ENCODE peak calls at places on chromosomes 4 and X, in five cellular contexts. B is tibial artery; O is heart right ventricle; K is CD8-positive, alpha-beta memory T cell; Y is cardiac muscle cell. W is an unnamed sample. For H3K9me3 and H3K4me1, the result is how much of the 10 kb centered on the place peaks cover.

GRCh38 chr4:101346562-101347266 is 612 bp downstream of the PPP3CA start:
- DNase-seq in B (peak), O (peak), K (peak), Y (peak), W (peak)

GRCh38 chr4:127400736-127401346 is 231.9 kb upstream of the INTU start:
- DNase-seq in B (peak), O (peak), K (no peak), Y (peak), W (no peak)

GRCh38 chr4:52106142-52106541 is 55.0 kb downstream of the SPATA18 start:
- DNase-seq in B (no peak), O (no peak), K (no peak), Y (no peak), W (no peak)

GRCh38 chrX:140091276-140091886 is 126.1 kb upstream of the CXorf66 start:
- DNase-seq in B (no peak), O (peak), K (no peak), Y (peak), W (no peak)

GRCh38 chrX:138073626-138074025 is 507.7 kb downstream of the ZIC3 start:
- DNase-seq in B (no peak), O (no peak), K (no peak), Y (no peak), W (no peak)

GRCh38 chrX:9340619-9341304 is 124.1 kb upstream of the TBL1X start:
- DNase-seq in B (peak), O (peak), K (no peak), Y (peak), W (peak)

GRCh38 chr4:85050736-85051135 is 84.2 kb upstream of the WDFY3 start:
- DNase-seq in B (no peak), O (no peak), K (no peak), Y (no peak), W (no peak)

GRCh38 chr4:140222175-140222574 is 68.2 kb upstream of the MAML3 start:
- DNase-seq in B (no peak), O (no peak), K (no peak), Y (peak), W (no peak)

GRCh38 chrX:78024349-78025108 is 55.1 kb upstream of the PGAM4 start:
- DNase-seq in B (peak), O (peak), K (no peak), Y (peak), W (peak)

GRCh38 chrX:108032944-108033343 is 11.9 kb upstream of the VSIG1 start:
- DNase-seq in B (no peak), O (no peak), K (no peak), Y (no peak), W (no peak)

GRCh38 chr4:1347410-1347864 is 429 bp downstream of the UVSSA start:
- DNase-seq in B (peak), O (peak), K (no peak), Y (peak), W (no peak)

GRCh38 chr4:3308691-3309090 is 15.9 kb downstream of the RGS12 start:
- DNase-seq in B (peak), O (no peak), K (no peak), Y (no peak), W (no peak)

GRCh38 chrX:39199429-39199828 is 398.2 kb downstream of the MID1IP1 start:
- DNase-seq in B (no peak), O (no peak), K (no peak), Y (no peak), W (no peak)

GRCh38 chr4:106277140-106277680 is 38.8 kb downstream of the TBCK start:
- DNase-seq in B (no peak), O (no peak), K (no peak), Y (no peak), W (no peak)

GRCh38 chr4:150828159-150828558 is 186.9 kb downstream of the LRBA start:
- DNase-seq in B (no peak), O (no peak), K (peak), Y (no peak), W (no peak)

GRCh38 chrX:17617794-17618193 is 119.5 kb upstream of the SCML1 start:
- DNase-seq in B (no peak), O (no peak), K (no peak), Y (no peak), W (no peak)

GRCh38 chr4:52051615-52052474 is 741 bp downstream of the SPATA18 start:
- DNase-seq in B (peak), O (peak), K (no peak), Y (peak), W (no peak)

GRCh38 chr4:83207497-83208105 is 77.0 kb downstream of the COQ2 start:
- DNase-seq in B (no peak), O (no peak), K (no peak), Y (peak), W (no peak)

GRCh38 chr4:107077192-107077591 is 41.1 kb upstream of the DKK2 start:
- DNase-seq in B (no peak), O (no peak), K (no peak), Y (no peak), W (no peak)

GRCh38 chrX:68634649-68635227 is 12.7 kb upstream of the STARD8 start:
- DNase-seq in B (no peak), O (no peak), K (no peak), Y (no peak), W (no peak)

GRCh38 chrX:68646421-68646820 is 1.0 kb upstream of the STARD8 start:
- DNase-seq in B (no peak), O (peak), K (no peak), Y (no peak), W (no peak)

GRCh38 chrX:68640661-68641060 is 6.8 kb upstream of the STARD8 start:
- DNase-seq in B (no peak), O (no peak), K (no peak), Y (no peak), W (no peak)
- H3K9me3 ChIP-seq in B (under half), O (under half), K (under half), Y (under half), W (under half)

GRCh38 chrX:41110801-41111625 is 25.8 kb downstream of the USP9X start:
- DNase-seq in B (no peak), O (no peak), K (no peak), Y (peak), W (no peak)
- H3K4me1 ChIP-seq in B (under half), O (under half), K (under half), Y (under half), W (under half)

GRCh38 chr4:120722655-120723054 is 199.9 kb downstream of the PRDM5 start:
- DNase-seq in B (no peak), O (no peak), K (no peak), Y (no peak), W (no peak)

GRCh38 chr4:120723986-120724385 is 198.5 kb downstream of the PRDM5 start:
- DNase-seq in B (no peak), O (no peak), K (no peak), Y (peak), W (no peak)

GRCh38 chr4:120723105-120723504 is 199.4 kb downstream of the PRDM5 start:
- DNase-seq in B (no peak), O (no peak), K (no peak), Y (peak), W (no peak)

GRCh38 chr4:120724656-120725055 is 197.9 kb downstream of the PRDM5 start:
- DNase-seq in B (no peak), O (no peak), K (no peak), Y (no peak), W (no peak)

GRCh38 chr4:120725639-120726585 is 196.6 kb downstream of the PRDM5 start:
- DNase-seq in B (no peak), O (no peak), K (no peak), Y (no peak), W (no peak)
- H3K27ac ChIP-seq in B (no peak), O (no peak), K (no peak), Y (peak), W (no peak)

GRCh38 chrX:46506076-46506475 is 39.1 kb downstream of the ZNF674 start:
- DNase-seq in B (no peak), O (no peak), K (no peak), Y (no peak), W (no peak)

GRCh38 chrX:46500054-46500453 is 45.2 kb downstream of the ZNF674 start:
- DNase-seq in B (no peak), O (no peak), K (no peak), Y (no peak), W (no peak)

GRCh38 chrX:46502848-46503247 is 42.4 kb downstream of the ZNF674 start:
- DNase-seq in B (no peak), O (no peak), K (no peak), Y (no peak), W (no peak)
- H3K9me3 ChIP-seq in B (under half), O (under half), K (under half), Y (under half), W (under half)

DNA sequence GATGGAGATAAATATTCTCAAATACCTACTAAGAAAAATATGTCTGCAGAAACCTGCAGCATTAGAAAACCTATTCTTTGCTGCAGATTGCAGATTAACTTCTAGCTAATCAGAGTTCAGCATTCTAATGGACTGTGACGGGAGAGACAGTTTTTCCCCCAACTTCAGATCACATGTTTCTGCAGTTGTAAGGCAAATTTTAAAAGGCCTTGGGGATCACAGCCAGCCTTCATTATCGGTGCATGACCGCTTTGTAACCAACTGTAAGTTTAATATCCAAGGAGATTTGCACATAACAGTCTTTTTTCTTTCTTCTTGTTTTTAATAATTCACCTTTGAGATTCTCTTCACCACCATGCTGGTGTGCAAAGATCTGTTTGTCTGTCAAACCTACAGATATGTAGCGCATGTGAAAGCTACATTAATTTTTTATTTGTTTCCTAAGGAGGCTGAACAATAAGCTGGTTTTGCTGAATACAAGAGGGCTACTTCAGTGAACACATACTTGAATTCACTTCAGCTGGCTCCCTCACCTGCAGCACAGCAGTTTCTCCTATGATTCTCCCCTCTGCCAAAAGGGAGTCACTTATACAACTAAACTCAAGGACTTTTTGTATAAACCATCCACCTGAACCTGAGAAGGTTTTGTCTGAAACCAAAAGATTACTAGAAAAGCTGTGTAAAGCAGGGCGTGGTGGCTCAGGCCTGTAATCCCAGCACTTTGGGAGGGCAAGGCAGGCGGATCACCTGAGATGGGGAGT is 488.5 kb downstream of the RPA4 start:
- DNase-seq in B (no peak), O (no peak), K (no peak), Y (no peak), W (no peak)
- H3K4me1 ChIP-seq in B (under half), O (under half), K (under half), Y (under half), W (under half)

W was measured in naive thymus-derived CD4-positive, alpha-beta T cell.